ENCODE peak calls at places on chromosomes 6 and 20, in six cellular contexts. Q is heart right ventricle; N is stomach; U is aorta; M is heart left ventricle; Z is CD8-positive, alpha-beta T cell. S is an unnamed sample.

GRCh38 chr20:25389858-25390537 is 637 bp downstream of the ABHD12 start:
- DNase-seq in U (peak; percentile 61), Z (peak; percentile 26), N (peak; percentile 41), M (peak; percentile 49), Q (peak; percentile 18), S (no peak)

GRCh38 chr6:134397674-134398073 is 79.8 kb upstream of the SGK1 start:
- DNase-seq in Z (no peak), M (no peak), Q (no peak), U (no peak), N (no peak), S (no peak)

GRCh38 chr6:72149715-72150114 is 263.4 kb downstream of the RIMS1 start:
- DNase-seq in Z (no peak), Q (no peak), U (no peak), N (no peak), M (no peak), S (no peak)

GRCh38 chr20:24998631-24999445 is 6.3 kb upstream of the APMAP start:
- DNase-seq in M (peak; percentile 53), U (no peak), N (no peak), Q (no peak), Z (no peak), S (no peak)

GRCh38 chr6:129749749-129750120 is 39.8 kb upstream of the ARHGAP18 start:
- DNase-seq in N (no peak), M (no peak), U (no peak), Q (no peak), Z (no peak), S (no peak)

GRCh38 chr6:134937426-134937825 is 12.5 kb downstream of the ALDH8A1 start:
- DNase-seq in N (no peak), U (no peak), Q (no peak), Z (no peak), M (no peak), S (no peak)

GRCh38 chr6:100897671-100898070 is 16.5 kb upstream of the ASCC3 start:
- DNase-seq in Q (no peak), Z (no peak), M (no peak), U (no peak), N (no peak), S (no peak)

GRCh38 chr20:1816384-1817381 is 78.5 kb upstream of the SIRPA start:
- DNase-seq in N (no peak), U (no peak), Z (no peak), M (peak; percentile 54), Q (peak; percentile 56), S (no peak)

GRCh38 chr6:35777356-35778102 is 1.1 kb downstream of the CLPSL2 start:
- DNase-seq in N (no peak), M (no peak), U (no peak), Z (no peak), Q (no peak), S (no peak)

GRCh38 chr20:35837577-35838195 is 65.9 kb downstream of the PHF20 start:
- DNase-seq in N (no peak), Q (no peak), U (no peak), M (no peak), Z (no peak), S (no peak)

GRCh38 chr6:42428326-42429041 is 23.2 kb downstream of the TRERF1 start:
- DNase-seq in U (peak; percentile 61), N (no peak), M (peak; percentile 39), Q (peak; percentile 55), Z (peak; percentile 62), S (no peak)

GRCh38 chr6:160299559-160299958 is 40.9 kb upstream of the SLC22A2 start:
- DNase-seq in U (no peak), N (no peak), M (no peak), Q (no peak), Z (no peak), S (no peak)

GRCh38 chr6:18207949-18208348 is 52.7 kb downstream of the KDM1B start:
- DNase-seq in M (no peak), U (no peak), N (no peak), Q (no peak), Z (no peak), S (no peak)

GRCh38 chr6:63471654-63472053 is 100.6 kb upstream of the LOC128125822 start:
- DNase-seq in N (no peak), U (no peak), Q (no peak), M (no peak), Z (no peak), S (no peak)

GRCh38 chr6:52984247-52984646 is 10.8 kb downstream of the GSTA4 start:
- DNase-seq in Q (no peak), M (no peak), Z (peak; percentile 49), U (no peak), N (no peak), S (no peak)

GRCh38 chr6:397604-398003 is 6.1 kb downstream of the IRF4 start:
- DNase-seq in M (no peak), N (no peak), Z (no peak), U (no peak), Q (no peak), S (no peak)

GRCh38 chr20:50595433-50595895 is 85.3 kb downstream of the PTPN1 start:
- DNase-seq in N (no peak), Q (no peak), Z (no peak), M (no peak), U (no peak), S (no peak)

GRCh38 chr6:7728855-7729590 is 3.1 kb downstream of the BMP6 start:
- DNase-seq in Q (no peak), Z (no peak), U (no peak), N (no peak), M (no peak), S (no peak)

GRCh38 chr6:37204014-37204751 is 34.2 kb downstream of the PIM1 start:
- DNase-seq in N (peak; percentile 56), M (no peak), U (no peak), Z (no peak), Q (no peak), S (no peak)

GRCh38 chr20:43798591-43799149 is 71.9 kb upstream of the GTSF1L start:
- DNase-seq in M (no peak), Z (no peak), U (no peak), N (no peak), Q (no peak), S (no peak)

GRCh38 chr6:139323511-139324445 is 32.0 kb upstream of the TXLNB start:
- DNase-seq in M (peak; percentile 84), Q (peak; percentile 87), Z (peak; percentile 84), N (peak; percentile 60), U (peak; percentile 88), S (peak; percentile 72)

GRCh38 chr6:41732601-41733348 is 2.6 kb downstream of the TFEB start:
- DNase-seq in N (peak; percentile 41), U (peak; percentile 49), Z (peak; percentile 79), Q (no peak), M (no peak), S (no peak)

GRCh38 chr6:90194371-90194841 is 102.2 kb downstream of the BACH2 start:
- DNase-seq in N (no peak), M (no peak), U (no peak), Q (no peak), Z (peak; percentile 31), S (no peak)

GRCh38 chr20:48025061-48025515 is 239.8 kb upstream of the SULF2 start:
- DNase-seq in Z (no peak), M (no peak), Q (peak; percentile 29), U (peak; percentile 78), N (no peak), S (peak; percentile 48)

GRCh38 chr6:157631388-157631787 is 191.7 kb upstream of the SNX9 start:
- DNase-seq in U (peak; percentile 24), N (no peak), M (no peak), Z (no peak), Q (no peak), S (no peak)

GRCh38 chr20:20743511-20744169 is 31.2 kb upstream of the RALGAPA2 start:
- DNase-seq in U (peak; percentile 73), M (peak; percentile 63), Q (peak; percentile 70), Z (no peak), N (peak; percentile 57), S (peak; percentile 76)

GRCh38 chr6:159761135-159761872 is 541 bp upstream of the ACAT2 start:
- DNase-seq in M (peak; percentile 27), U (peak; percentile 58), Q (peak; percentile 15), Z (no peak), N (peak; percentile 29), S (peak; percentile 38)

GRCh38 chr6:105596284-105596755 is 193.4 kb upstream of the PREP start:
- DNase-seq in Q (no peak), M (no peak), U (no peak), N (no peak), Z (no peak), S (no peak)

GRCh38 chr6:105594272-105594671 is 191.4 kb upstream of the PREP start:
- DNase-seq in Q (no peak), Z (no peak), U (no peak), N (no peak), M (no peak), S (no peak)

GRCh38 chr6:105593805-105594231 is 190.9 kb upstream of the PREP start:
- DNase-seq in M (no peak), U (no peak), Q (no peak), N (no peak), Z (no peak), S (no peak)

GRCh38 chr6:105594821-105595220 is 191.9 kb upstream of the PREP start:
- DNase-seq in U (no peak), N (no peak), Z (no peak), M (no peak), Q (no peak), S (no peak)

GRCh38 chr6:105595829-105596228 is 192.9 kb upstream of the PREP start:
- DNase-seq in U (no peak), M (no peak), Q (no peak), Z (no peak), N (no peak), S (no peak)
- H3K4me1 ChIP-seq in U (peaks cover 12% of the 10 kb centered on the region), M (peaks cover 17% of the 10 kb centered on the region), Q (peaks cover 14% of the 10 kb centered on the region), Z (no peaks in the 10 kb centered on the region), N (no peaks in the 10 kb centered on the region), S (no peaks in the 10 kb centered on the region)

GRCh38 chr6:13275435-13275989 is 52.8 kb downstream of the TBC1D7 start:
- DNase-seq in N (no peak), Q (no peak), Z (no peak), M (no peak), U (no peak), S (no peak)
- H3K4me3 ChIP-seq in N (no peak overlapping the region), Q (no peak overlapping the region), Z (no peak overlapping the region), M (no peak overlapping the region), U (no peak overlapping the region), S (no peak overlapping the region)

GRCh38 chr20:36862857-36863668 is 12.9 kb upstream of the TLDC2 start:
- DNase-seq in N (no peak), Q (no peak), Z (no peak), U (no peak), M (no peak), S (no peak)
- H3K4me1 ChIP-seq in N (peaks cover 47% of the 10 kb centered on the region), Q (peaks cover 50% of the 10 kb centered on the region), Z (peaks cover 3% of the 10 kb centered on the region), U (no peaks in the 10 kb centered on the region), M (peaks cover 51% of the 10 kb centered on the region), S (peaks cover 46% of the 10 kb centered on the region)

GRCh38 chr20:11047559-11047958 is 373.8 kb upstream of the JAG1 start:
- DNase-seq in M (no peak), Q (no peak), Z (no peak), N (no peak), U (no peak), S (no peak)

GRCh38 chr20:11053310-11053709 is 379.5 kb upstream of the JAG1 start:
- DNase-seq in U (no peak), M (no peak), Z (no peak), N (no peak), Q (no peak), S (no peak)

GRCh38 chr20:11051146-11051545 is 377.3 kb upstream of the JAG1 start:
- DNase-seq in Z (no peak), N (no peak), Q (no peak), U (no peak), M (no peak), S (no peak)

GRCh38 chr20:11048739-11049138 is 374.9 kb upstream of the JAG1 start:
- DNase-seq in M (no peak), U (no peak), Q (no peak), Z (no peak), N (no peak), S (no peak)

GRCh38 chr20:11050350-11050749 is 376.6 kb upstream of the JAG1 start:
- DNase-seq in Z (no peak), Q (no peak), U (no peak), M (no peak), N (no peak), S (no peak)
- H3K4me3 ChIP-seq in Z (no peak overlapping the region), Q (no peak overlapping the region), U (no peak overlapping the region), M (no peak overlapping the region), N (no peak overlapping the region), S (no peak overlapping the region)

S was measured in tibial artery.